ENCODE peak calls at places on chromosomes 2 and 18, in six cellular contexts. One of them, this sample, is unnamed.

GRCh38 chr2:197908940-197909339 is 104.5 kb downstream of the PLCL1 start:
- DNase-seq in hepatocyte: peak; percentile 11
- DNase-seq in HCT116: no peak
- DNase-seq in fibroblast of lung: peak; percentile 67
- DNase-seq in mammary epithelial cell: no peak
- DNase-seq in keratinocyte: no peak
- DNase-seq in this sample: no peak

GRCh38 chr2:28747714-28748113 is 3.9 kb upstream of the PPP1CB start:
- DNase-seq in HCT116: no peak
- DNase-seq in hepatocyte: no peak
- DNase-seq in mammary epithelial cell: no peak
- DNase-seq in keratinocyte: no peak
- DNase-seq in fibroblast of lung: no peak
- DNase-seq in this sample: no peak

GRCh38 chr2:10303634-10304378 is 1.1 kb downstream of the HPCAL1 start:
- DNase-seq in keratinocyte: no peak
- DNase-seq in mammary epithelial cell: peak; percentile 47
- DNase-seq in HCT116: no peak
- DNase-seq in fibroblast of lung: peak; percentile 77
- DNase-seq in hepatocyte: peak; percentile 77
- DNase-seq in this sample: peak; percentile 65

GRCh38 chr18:76256897-76257500 is 238.0 kb downstream of the ZNF516 start:
- DNase-seq in fibroblast of lung: peak; percentile 81
- DNase-seq in mammary epithelial cell: peak; percentile 26
- DNase-seq in HCT116: peak; percentile 35
- DNase-seq in keratinocyte: no peak
- DNase-seq in hepatocyte: peak; percentile 72
- DNase-seq in this sample: peak; percentile 71

GRCh38 chr2:65487404-65487803 is 55.0 kb upstream of the SPRED2 start:
- DNase-seq in keratinocyte: no peak
- DNase-seq in HCT116: no peak
- DNase-seq in mammary epithelial cell: peak; percentile 87
- DNase-seq in fibroblast of lung: no peak
- DNase-seq in hepatocyte: no peak
- DNase-seq in this sample: no peak

GRCh38 chr2:20977497-20977896 is 66.4 kb downstream of the APOB start:
- DNase-seq in keratinocyte: no peak
- DNase-seq in hepatocyte: no peak
- DNase-seq in fibroblast of lung: no peak
- DNase-seq in HCT116: no peak
- DNase-seq in mammary epithelial cell: no peak
- DNase-seq in this sample: no peak

GRCh38 chr2:69210386-69210785 is 176.6 kb downstream of the GFPT1 start:
- DNase-seq in mammary epithelial cell: no peak
- DNase-seq in fibroblast of lung: no peak
- DNase-seq in HCT116: no peak
- DNase-seq in keratinocyte: no peak
- DNase-seq in hepatocyte: no peak
- DNase-seq in this sample: no peak

GRCh38 chr2:19955544-19956422 is 34.1 kb downstream of the WDR35 start:
- DNase-seq in fibroblast of lung: peak; percentile 85
- DNase-seq in hepatocyte: peak; percentile 89
- DNase-seq in keratinocyte: peak; percentile 21
- DNase-seq in HCT116: peak; percentile 65
- DNase-seq in mammary epithelial cell: peak; percentile 49
- DNase-seq in this sample: peak; percentile 90

GRCh38 chr2:219186754-219187456 is 8.8 kb downstream of the RETREG2 start:
- DNase-seq in HCT116: no peak
- DNase-seq in mammary epithelial cell: no peak
- DNase-seq in fibroblast of lung: no peak
- DNase-seq in hepatocyte: no peak
- DNase-seq in keratinocyte: no peak
- DNase-seq in this sample: no peak

GRCh38 chr18:76464281-76465259 is 30.5 kb downstream of the ZNF516 start:
- DNase-seq in keratinocyte: no peak
- DNase-seq in HCT116: no peak
- DNase-seq in hepatocyte: no peak
- DNase-seq in mammary epithelial cell: no peak
- DNase-seq in fibroblast of lung: no peak
- DNase-seq in this sample: no peak

GRCh38 chr2:227428731-227429285 is 41.1 kb upstream of the SCYGR1 start:
- DNase-seq in keratinocyte: no peak
- DNase-seq in HCT116: no peak
- DNase-seq in hepatocyte: no peak
- DNase-seq in fibroblast of lung: no peak
- DNase-seq in mammary epithelial cell: no peak
- DNase-seq in this sample: no peak

GRCh38 chr2:112075490-112076260 is 20.6 kb downstream of the TMEM87B start:
- DNase-seq in fibroblast of lung: no peak
- DNase-seq in hepatocyte: no peak
- DNase-seq in HCT116: no peak
- DNase-seq in keratinocyte: no peak
- DNase-seq in mammary epithelial cell: peak; percentile 33
- DNase-seq in this sample: no peak

GRCh38 chr2:209495855-209496585 is 72.2 kb downstream of the MAP2 start:
- DNase-seq in mammary epithelial cell: peak; percentile 95
- DNase-seq in keratinocyte: peak; percentile 67
- DNase-seq in hepatocyte: peak; percentile 80
- DNase-seq in fibroblast of lung: peak; percentile 96
- DNase-seq in HCT116: peak; percentile 88
- DNase-seq in this sample: no peak

GRCh38 chr2:196437626-196438025 is 201.9 kb upstream of the CCDC150 start:
- DNase-seq in keratinocyte: no peak
- DNase-seq in mammary epithelial cell: no peak
- DNase-seq in hepatocyte: no peak
- DNase-seq in fibroblast of lung: no peak
- DNase-seq in HCT116: no peak
- DNase-seq in this sample: no peak

GRCh38 chr18:72738136-72738535 is 129.7 kb downstream of the NETO1 start:
- DNase-seq in HCT116: no peak
- DNase-seq in keratinocyte: no peak
- DNase-seq in mammary epithelial cell: no peak
- DNase-seq in hepatocyte: no peak
- DNase-seq in fibroblast of lung: no peak
- DNase-seq in this sample: no peak

GRCh38 chr2:99660616-99661416 is 171.0 kb upstream of the REV1 start:
- DNase-seq in mammary epithelial cell: no peak
- DNase-seq in keratinocyte: no peak
- DNase-seq in HCT116: no peak
- DNase-seq in fibroblast of lung: no peak
- DNase-seq in hepatocyte: no peak
- DNase-seq in this sample: peak; percentile 26

GRCh38 chr2:129275706-129276105 is 703.8 kb upstream of the RAB6C start:
- DNase-seq in hepatocyte: no peak
- DNase-seq in mammary epithelial cell: peak; percentile 39
- DNase-seq in keratinocyte: no peak
- DNase-seq in fibroblast of lung: no peak
- DNase-seq in HCT116: no peak
- DNase-seq in this sample: no peak

GRCh38 chr2:165281387-165281786 is 42.2 kb downstream of the SCN2A start:
- DNase-seq in HCT116: no peak
- DNase-seq in mammary epithelial cell: no peak
- DNase-seq in hepatocyte: no peak
- DNase-seq in fibroblast of lung: no peak
- DNase-seq in keratinocyte: no peak
- DNase-seq in this sample: no peak

GRCh38 chr2:136384541-136385303 is 266.8 kb upstream of the CXCR4 start:
- DNase-seq in mammary epithelial cell: peak; percentile 40
- DNase-seq in HCT116: peak; percentile 39
- DNase-seq in fibroblast of lung: peak; percentile 23
- DNase-seq in hepatocyte: peak; percentile 65
- DNase-seq in keratinocyte: no peak
- DNase-seq in this sample: peak; percentile 70

GRCh38 chr2:231614559-231615057 is 21.9 kb downstream of the TEX44 start:
- DNase-seq in HCT116: no peak
- DNase-seq in fibroblast of lung: no peak
- DNase-seq in hepatocyte: no peak
- DNase-seq in mammary epithelial cell: no peak
- DNase-seq in keratinocyte: no peak
- DNase-seq in this sample: no peak

GRCh38 chr2:159712929-159713575 is 746 bp downstream of the MARCHF7 start:
- DNase-seq in keratinocyte: no peak
- DNase-seq in mammary epithelial cell: peak; percentile 15
- DNase-seq in hepatocyte: no peak
- DNase-seq in fibroblast of lung: peak; percentile 24
- DNase-seq in HCT116: no peak
- DNase-seq in this sample: peak; percentile 27

GRCh38 chr2:159711562-159712193 is 628 bp upstream of the MARCHF7 start:
- DNase-seq in mammary epithelial cell: no peak
- DNase-seq in fibroblast of lung: no peak
- DNase-seq in hepatocyte: no peak
- DNase-seq in keratinocyte: no peak
- DNase-seq in HCT116: no peak
- DNase-seq in this sample: no peak

GRCh38 chr2:159712194-159712928 is at the start of gene MARCHF7:
- DNase-seq in mammary epithelial cell: peak; percentile 97
- DNase-seq in HCT116: peak; percentile 89
- DNase-seq in hepatocyte: peak; percentile 97
- DNase-seq in keratinocyte: no peak
- DNase-seq in fibroblast of lung: peak; percentile 95
- DNase-seq in this sample: peak; percentile 96

GRCh38 chr2:159708066-159708760 is 4.1 kb upstream of the MARCHF7 start:
- DNase-seq in mammary epithelial cell: no peak
- DNase-seq in keratinocyte: no peak
- DNase-seq in HCT116: no peak
- DNase-seq in fibroblast of lung: no peak
- DNase-seq in hepatocyte: no peak
- DNase-seq in this sample: no peak

DNA sequence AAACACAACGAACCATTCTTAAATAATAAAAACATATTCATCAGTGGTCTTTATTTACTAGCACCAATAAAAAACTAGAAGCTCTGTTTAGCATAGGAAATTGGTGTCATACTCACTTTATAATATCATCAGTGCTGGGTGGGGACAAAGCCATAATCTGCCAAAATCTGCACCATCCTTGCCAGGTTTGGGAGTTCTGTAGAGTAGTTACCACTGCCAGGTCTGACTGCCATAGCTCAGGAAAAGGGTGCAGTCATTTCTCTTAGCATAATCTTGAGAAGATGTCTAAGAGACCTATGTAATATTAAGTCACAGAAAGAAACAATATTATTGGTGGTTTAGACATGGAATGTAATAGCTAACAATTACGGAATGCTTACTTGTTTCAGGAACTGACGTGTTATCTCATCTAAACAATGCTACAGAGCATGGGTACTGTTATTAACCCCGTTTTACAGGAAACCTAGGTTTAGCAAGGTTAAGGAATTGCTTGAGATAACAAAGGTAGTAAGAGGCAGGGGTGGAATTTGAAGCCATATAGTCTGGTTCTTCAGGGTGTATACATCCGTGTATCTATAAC is 1.6 kb upstream of the MARCHF7 start:
- DNase-seq in hepatocyte: no peak
- DNase-seq in fibroblast of lung: peak; percentile 19
- DNase-seq in mammary epithelial cell: no peak
- DNase-seq in HCT116: no peak
- DNase-seq in keratinocyte: no peak
- DNase-seq in this sample: no peak
- H3K79me2 ChIP-seq in hepatocyte: peaks cover 33% of the 10 kb centered on the region
- H3K79me2 ChIP-seq in fibroblast of lung: peaks cover 34% of the 10 kb centered on the region
- H3K79me2 ChIP-seq in mammary epithelial cell: peaks cover 34% of the 10 kb centered on the region
- H3K79me2 ChIP-seq in HCT116: peaks cover 34% of the 10 kb centered on the region
- H3K79me2 ChIP-seq in keratinocyte: peaks cover 34% of the 10 kb centered on the region
- H3K79me2 ChIP-seq in this sample: peaks cover 38% of the 10 kb centered on the region

DNA sequence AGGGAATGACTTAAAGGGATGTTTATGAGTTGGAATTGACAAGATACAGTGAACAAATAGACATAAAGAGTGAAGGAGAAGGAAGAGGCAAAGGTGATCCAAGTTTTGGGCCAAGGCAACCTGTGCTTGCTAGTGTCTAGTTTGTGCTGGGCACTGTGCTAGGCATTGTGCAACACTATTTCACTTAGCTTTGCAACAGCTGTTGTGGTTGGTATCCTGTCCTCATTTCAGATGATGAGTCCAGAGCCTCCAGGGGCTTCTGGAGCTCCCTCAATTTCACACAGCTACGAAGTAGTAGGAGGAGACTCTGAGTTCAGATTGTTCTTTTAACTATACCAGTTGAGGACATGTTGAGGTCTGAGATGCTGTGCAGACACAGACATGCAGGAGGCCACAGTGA is 18.1 kb upstream of the LOXHD1 start:
- DNase-seq in hepatocyte: no peak
- DNase-seq in HCT116: no peak
- DNase-seq in mammary epithelial cell: no peak
- DNase-seq in keratinocyte: no peak
- DNase-seq in fibroblast of lung: no peak
- DNase-seq in this sample: no peak
- H3K4me1 ChIP-seq in hepatocyte: no peaks in the 10 kb centered on the region
- H3K4me1 ChIP-seq in HCT116: no peaks in the 10 kb centered on the region
- H3K4me1 ChIP-seq in mammary epithelial cell: no peaks in the 10 kb centered on the region
- H3K4me1 ChIP-seq in keratinocyte: no peaks in the 10 kb centered on the region
- H3K4me1 ChIP-seq in fibroblast of lung: no peaks in the 10 kb centered on the region
- H3K4me1 ChIP-seq in this sample: peaks cover 12% of the 10 kb centered on the region

DNA sequence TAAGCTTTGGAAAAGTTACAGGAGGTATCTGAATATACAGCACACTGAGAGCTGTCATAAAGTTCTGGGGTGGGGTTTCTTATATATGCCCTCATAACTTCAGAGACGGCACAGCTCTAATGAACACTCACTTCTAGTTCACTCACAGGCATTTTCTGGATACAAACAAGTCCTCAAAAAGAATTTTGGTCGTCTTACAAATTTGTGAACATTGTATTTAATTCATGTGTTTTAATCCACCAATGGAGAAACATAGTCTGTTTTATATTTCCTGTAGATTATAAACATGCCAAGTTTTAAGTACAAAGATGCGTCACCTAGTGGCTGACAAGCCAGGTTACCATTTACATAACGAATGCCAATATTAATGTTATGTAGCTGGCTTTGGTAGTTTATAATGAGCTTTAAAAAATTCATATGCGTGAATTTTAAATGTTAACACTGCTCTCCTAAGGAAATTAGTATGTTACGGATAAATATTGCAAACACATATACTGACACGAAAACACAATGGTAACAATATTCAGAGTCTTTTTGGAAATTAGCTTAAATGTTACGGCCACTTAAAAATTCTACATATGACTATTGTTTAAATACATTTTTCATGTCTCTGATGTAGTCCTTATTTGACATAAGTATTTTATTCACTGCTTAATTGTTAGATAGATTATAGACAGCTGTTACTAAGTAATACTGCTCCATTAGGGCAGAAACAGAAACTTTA is 2.5 kb downstream of the COL3A1 start:
- DNase-seq in hepatocyte: peak; percentile 39
- DNase-seq in keratinocyte: no peak
- DNase-seq in mammary epithelial cell: no peak
- DNase-seq in fibroblast of lung: peak; percentile 83
- DNase-seq in HCT116: peak; percentile 16
- DNase-seq in this sample: no peak
- H3K79me2 ChIP-seq in hepatocyte: peaks cover 78% of the 10 kb centered on the region
- H3K79me2 ChIP-seq in keratinocyte: no peaks in the 10 kb centered on the region
- H3K79me2 ChIP-seq in mammary epithelial cell: no peaks in the 10 kb centered on the region
- H3K79me2 ChIP-seq in fibroblast of lung: peaks cover 76% of the 10 kb centered on the region
- H3K79me2 ChIP-seq in HCT116: no peaks in the 10 kb centered on the region
- H3K79me2 ChIP-seq in this sample: no peaks in the 10 kb centered on the region

DNA sequence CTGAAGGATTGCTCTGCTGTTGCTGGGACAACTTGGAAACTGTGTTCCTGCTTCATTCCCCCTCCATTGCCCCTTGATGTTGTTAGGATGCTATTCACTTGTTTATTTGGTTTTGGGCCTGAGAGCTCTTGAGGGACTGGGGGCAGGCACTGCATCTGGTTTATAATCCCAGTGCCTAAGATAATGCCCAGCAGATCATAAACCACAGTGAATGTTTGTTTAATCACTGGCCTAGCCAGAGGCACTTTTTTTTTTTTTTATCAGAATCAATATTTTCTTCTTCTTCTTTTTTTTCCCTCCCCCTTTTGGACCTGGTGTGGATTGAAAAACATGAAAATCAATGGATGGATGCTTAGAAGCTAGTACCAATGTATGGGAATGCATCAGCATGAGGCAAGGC is 38.1 kb downstream of the KCNS3 start:
- DNase-seq in HCT116: no peak
- DNase-seq in hepatocyte: no peak
- DNase-seq in fibroblast of lung: no peak
- DNase-seq in keratinocyte: no peak
- DNase-seq in mammary epithelial cell: no peak
- DNase-seq in this sample: no peak
- H3K4me1 ChIP-seq in HCT116: no peaks in the 10 kb centered on the region
- H3K4me1 ChIP-seq in hepatocyte: no peaks in the 10 kb centered on the region
- H3K4me1 ChIP-seq in fibroblast of lung: no peaks in the 10 kb centered on the region
- H3K4me1 ChIP-seq in keratinocyte: no peaks in the 10 kb centered on the region
- H3K4me1 ChIP-seq in mammary epithelial cell: no peaks in the 10 kb centered on the region
- H3K4me1 ChIP-seq in this sample: peaks cover 27% of the 10 kb centered on the region